ENCODE peak calls at places on chromosomes 1 and 21, in four cellular contexts. Z, F, H and W are unnamed samples.

GRCh38 chr1:156910309-156910782 is 10.1 kb upstream of the LRRC71 start:
- DNase-seq in Z (no peak), F (peak), H (no peak), W (no peak)

GRCh38 chr1:170503691-170504090 is 28.3 kb upstream of the GORAB start:
- DNase-seq in Z (no peak), F (no peak), H (no peak), W (no peak)

GRCh38 chr21:30444204-30444603 is 4.1 kb downstream of the KRTAP15-1 start:
- DNase-seq in Z (no peak), F (peak), H (no peak), W (no peak)

GRCh38 chr1:22285545-22286396 is 142.9 kb upstream of the WNT4 start:
- DNase-seq in Z (no peak), F (no peak), H (no peak), W (no peak)

GRCh38 chr1:42736152-42736551 is 3.9 kb downstream of the CLDN19 start:
- DNase-seq in Z (no peak), F (no peak), H (peak), W (no peak)

GRCh38 chr1:93692983-93693591 is 11.4 kb upstream of the BCAR3 start:
- DNase-seq in Z (peak), F (no peak), H (peak), W (no peak)

GRCh38 chr1:97006044-97006676 is 284.6 kb downstream of the PTBP2 start:
- DNase-seq in Z (peak), F (no peak), H (peak), W (no peak)

GRCh38 chr1:229030642-229031390 is 240.1 kb upstream of the RAB4A start:
- DNase-seq in Z (no peak), F (peak), H (peak), W (no peak)

GRCh38 chr1:99279525-99279924 is 15.2 kb downstream of the PLPPR4 start:
- DNase-seq in Z (no peak), F (no peak), H (no peak), W (no peak)

GRCh38 chr1:87977145-87977544 is 648.5 kb downstream of the LMO4 start:
- DNase-seq in Z (no peak), F (no peak), H (no peak), W (no peak)
- H3K4ac ChIP-seq in Z (no peak), F (no peak), H (no peak), W (no peak)

GRCh38 chr21:36155603-36156338 is 853 bp upstream of the DOP1B start:
- DNase-seq in Z (no peak), F (peak), H (no peak), W (no peak)
- H3K14ac ChIP-seq in Z (peak), F (peak), H (peak), W (no peak)

GRCh38 chr1:164768619-164769018 is 209.6 kb downstream of the PBX1 start:
- DNase-seq in Z (no peak), F (no peak), H (no peak), W (no peak)

GRCh38 chr1:164771001-164771550 is 212.1 kb downstream of the PBX1 start:
- DNase-seq in Z (peak), F (no peak), H (no peak), W (no peak)

GRCh38 chr1:164768045-164768402 is 209.0 kb downstream of the PBX1 start:
- DNase-seq in Z (peak), F (no peak), H (peak), W (no peak)

GRCh38 chr1:164770149-164770529 is 211.2 kb downstream of the PBX1 start:
- DNase-seq in Z (no peak), F (no peak), H (no peak), W (no peak)

GRCh38 chr1:164769504-164770148 is 210.6 kb downstream of the PBX1 start:
- DNase-seq in Z (no peak), F (no peak), H (no peak), W (no peak)
- H2BK15ac ChIP-seq in Z (peak), F (no peak), H (no peak), W (no peak)

GRCh38 chr1:173064011-173064410 is 13.3 kb upstream of the TNFSF18 start:
- DNase-seq in Z (peak), F (no peak), H (peak), W (no peak)
- H3K4ac ChIP-seq in Z (peak), F (no peak), H (peak), W (no peak)

GRCh38 chr1:37932759-37933158 is 14.1 kb downstream of the INPP5B start:
- DNase-seq in Z (peak), F (no peak), H (peak), W (no peak)

GRCh38 chr1:37930246-37931142 is 16.4 kb downstream of the INPP5B start:
- DNase-seq in Z (peak), F (no peak), H (peak), W (no peak)

GRCh38 chr1:37931493-37932158 is 15.2 kb downstream of the INPP5B start:
- DNase-seq in Z (peak), F (peak), H (peak), W (peak)

GRCh38 chr1:37926061-37926924 is 20.6 kb downstream of the INPP5B start:
- DNase-seq in Z (no peak), F (no peak), H (no peak), W (no peak)

GRCh38 chr1:37931148-37931492 is 15.7 kb downstream of the INPP5B start:
- DNase-seq in Z (no peak), F (no peak), H (peak), W (no peak)
- H3K14ac ChIP-seq in Z (peak), F (no peak), H (no peak), W (no peak)

DNA sequence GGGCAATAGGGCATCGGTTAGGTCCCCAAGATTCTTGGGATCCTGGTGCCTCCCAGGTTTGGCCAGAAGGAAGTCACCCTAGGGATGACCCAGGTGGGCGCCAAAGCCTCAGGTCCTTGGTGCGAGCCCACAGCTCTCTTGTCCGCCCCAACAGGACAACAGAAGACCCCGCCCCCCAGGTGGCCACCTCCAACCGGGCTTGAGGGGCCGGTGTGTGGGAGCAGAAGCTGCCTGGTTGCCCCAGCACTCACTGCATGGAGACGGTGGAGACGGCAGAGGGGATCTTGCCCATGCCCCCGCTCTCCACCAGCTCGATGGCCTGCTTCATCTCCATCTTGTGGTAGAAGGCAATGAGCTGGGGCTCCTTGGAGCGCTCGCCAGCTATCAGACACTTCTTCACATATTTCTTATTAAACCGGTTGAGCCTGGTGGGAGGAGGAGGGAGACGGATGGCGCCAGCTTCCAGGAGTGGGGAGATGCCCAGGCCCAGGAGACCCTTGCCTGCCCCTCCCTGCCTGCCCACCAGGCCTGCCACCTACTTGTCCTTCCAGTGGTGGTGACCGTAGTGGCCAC is 52.7 kb downstream of the SLC9A1 start:
- DNase-seq in Z (no peak), F (no peak), H (no peak), W (no peak)
- H2BK15ac ChIP-seq in Z (no peak), F (no peak), H (peak), W (peak)